ENCODE peak calls at places on chromosomes 13 and 19, in seven cellular contexts. One of them, this sample, is unnamed.
A peak's percentile ranks its signal among the peaks of the same experiment; 100 is the strongest.

GRCh38 chr19:5782322-5782721 is 2.2 kb downstream of the PRR22 start:
- DNase-seq in Calu3: no peak
- DNase-seq in posterior cingulate gyrus: no peak
- DNase-seq in activated CD4-positive, alpha-beta T cell treated with anti-CD3 and anti-CD28 coated beads, Interleukin-2, amount 50 U/mL, for 1 hour: no peak
- DNase-seq in hippocampal formation: no peak
- DNase-seq in GM12878: no peak
- DNase-seq in heart left ventricle: no peak
- DNase-seq in this sample: no peak

GRCh38 chr13:51767100-51767499 is 36.9 kb downstream of the DHRS12 start:
- DNase-seq in Calu3: no peak
- DNase-seq in posterior cingulate gyrus: no peak
- DNase-seq in activated CD4-positive, alpha-beta T cell treated with anti-CD3 and anti-CD28 coated beads, Interleukin-2, amount 50 U/mL, for 1 hour: no peak
- DNase-seq in hippocampal formation: no peak
- DNase-seq in GM12878: no peak
- DNase-seq in heart left ventricle: no peak
- DNase-seq in this sample: no peak

GRCh38 chr13:83589816-83590215 is 292.5 kb downstream of the SLITRK1 start:
- DNase-seq in Calu3: no peak
- DNase-seq in posterior cingulate gyrus: no peak
- DNase-seq in activated CD4-positive, alpha-beta T cell treated with anti-CD3 and anti-CD28 coated beads, Interleukin-2, amount 50 U/mL, for 1 hour: no peak
- DNase-seq in hippocampal formation: no peak
- DNase-seq in GM12878: no peak
- DNase-seq in heart left ventricle: no peak
- DNase-seq in this sample: no peak

GRCh38 chr13:23735329-23735728 is 153.9 kb downstream of the MIPEP start:
- DNase-seq in Calu3: no peak
- DNase-seq in posterior cingulate gyrus: no peak
- DNase-seq in activated CD4-positive, alpha-beta T cell treated with anti-CD3 and anti-CD28 coated beads, Interleukin-2, amount 50 U/mL, for 1 hour: no peak
- DNase-seq in hippocampal formation: no peak
- DNase-seq in GM12878: no peak
- DNase-seq in heart left ventricle: no peak
- DNase-seq in this sample: no peak

GRCh38 chr19:1826557-1827521 is 14.8 kb upstream of the ATP8B3 start:
- DNase-seq in Calu3: no peak
- DNase-seq in posterior cingulate gyrus: no peak
- DNase-seq in activated CD4-positive, alpha-beta T cell treated with anti-CD3 and anti-CD28 coated beads, Interleukin-2, amount 50 U/mL, for 1 hour: no peak
- DNase-seq in hippocampal formation: no peak
- DNase-seq in GM12878: no peak
- DNase-seq in heart left ventricle: no peak
- DNase-seq in this sample: no peak

GRCh38 chr13:34847751-34848150 is 94.3 kb upstream of the NBEA start:
- DNase-seq in Calu3: peak; percentile 18
- DNase-seq in posterior cingulate gyrus: no peak
- DNase-seq in activated CD4-positive, alpha-beta T cell treated with anti-CD3 and anti-CD28 coated beads, Interleukin-2, amount 50 U/mL, for 1 hour: no peak
- DNase-seq in hippocampal formation: no peak
- DNase-seq in GM12878: no peak
- DNase-seq in heart left ventricle: no peak
- DNase-seq in this sample: no peak

GRCh38 chr19:35807633-35808032 is 5.0 kb downstream of the PRODH2 start:
- DNase-seq in Calu3: no peak
- DNase-seq in posterior cingulate gyrus: no peak
- DNase-seq in activated CD4-positive, alpha-beta T cell treated with anti-CD3 and anti-CD28 coated beads, Interleukin-2, amount 50 U/mL, for 1 hour: no peak
- DNase-seq in hippocampal formation: no peak
- DNase-seq in GM12878: no peak
- DNase-seq in heart left ventricle: no peak
- DNase-seq in this sample: no peak

GRCh38 chr19:4534836-4535658 is at the start of gene PLIN5:
- DNase-seq in Calu3: peak; percentile 90
- DNase-seq in posterior cingulate gyrus: peak; percentile 95
- DNase-seq in activated CD4-positive, alpha-beta T cell treated with anti-CD3 and anti-CD28 coated beads, Interleukin-2, amount 50 U/mL, for 1 hour: peak; percentile 31
- DNase-seq in hippocampal formation: peak; percentile 46
- DNase-seq in GM12878: peak; percentile 3
- DNase-seq in heart left ventricle: peak; percentile 89
- DNase-seq in this sample: peak; percentile 89

GRCh38 chr13:98977568-98978270 is at the start of gene DOCK9:
- DNase-seq in Calu3: peak; percentile 22
- DNase-seq in posterior cingulate gyrus: peak; percentile 97
- DNase-seq in activated CD4-positive, alpha-beta T cell treated with anti-CD3 and anti-CD28 coated beads, Interleukin-2, amount 50 U/mL, for 1 hour: no peak
- DNase-seq in hippocampal formation: peak; percentile 82
- DNase-seq in GM12878: no peak
- DNase-seq in heart left ventricle: peak; percentile 81
- DNase-seq in this sample: peak; percentile 40

GRCh38 chr19:39996218-39996810 is 546 bp upstream of the ZNF546 start:
- DNase-seq in Calu3: peak; percentile 43
- DNase-seq in posterior cingulate gyrus: peak; percentile 89
- DNase-seq in activated CD4-positive, alpha-beta T cell treated with anti-CD3 and anti-CD28 coated beads, Interleukin-2, amount 50 U/mL, for 1 hour: peak; percentile 34
- DNase-seq in hippocampal formation: peak; percentile 29
- DNase-seq in GM12878: peak; percentile 17
- DNase-seq in heart left ventricle: no peak
- DNase-seq in this sample: peak; percentile 44

This sample was measured in NCI-H774.